ENCODE peak calls at places on chromosome 1, in five cellular contexts. A is IMR-90, Y is aorta, I is head of caudate nucleus, K is SW 1271. R is an unnamed sample.

GRCh38 chr1:226123591-226124471 is 61.3 kb downstream of the H3-3A start:
- DNase-seq in A (peak), I (no peak), Y (peak), K (no peak), R (peak)

GRCh38 chr1:92907949-92908684 is 53.1 kb downstream of the DIPK1A start:
- DNase-seq in A (peak), K (peak), I (no peak), Y (no peak), R (no peak)

GRCh38 chr1:151508721-151509292 is 2.4 kb upstream of the CGN start:
- DNase-seq in I (peak), A (no peak), K (no peak), Y (no peak), R (peak)

GRCh38 chr1:40232444-40232843 is 15.3 kb upstream of the TMCO2 start:
- DNase-seq in Y (no peak), K (no peak), A (no peak), I (no peak), R (no peak)

GRCh38 chr1:243841507-243841906 is 8.5 kb downstream of the AKT3 start:
- DNase-seq in A (peak), Y (no peak), I (no peak), K (no peak), R (no peak)

GRCh38 chr1:160004427-160004826 is 27.4 kb downstream of the PIGM start:
- DNase-seq in Y (no peak), A (no peak), K (no peak), I (no peak), R (no peak)

GRCh38 chr1:223748405-223748772 is 36.0 kb downstream of the CAPN2 start:
- DNase-seq in Y (no peak), A (peak), I (no peak), K (no peak), R (peak)

GRCh38 chr1:41905103-41905675 is 13.5 kb downstream of the HIVEP3 start:
- DNase-seq in K (no peak), I (no peak), Y (no peak), A (no peak), R (no peak)

R was measured in chondrocyte.